ENCODE peak calls at places on chromosome 6, in four cellular contexts. One of them, this sample, is unnamed.
A peak's percentile ranks its signal among the peaks of the same experiment; 100 is the strongest.

GRCh38 chr6:18142591-18142861 is 12.4 kb downstream of the TPMT start:
- DNase-seq in foreskin fibroblast: no peak
- DNase-seq in stimulated activated CD8-positive, alpha-beta memory T cell treated with anti-CD3 and anti-CD28 coated beads, Interleukin-2, amount 100 ng/mL, for 1 hour: no peak
- DNase-seq in T-helper 1 cell: no peak
- DNase-seq in this sample: no peak

GRCh38 chr6:41940759-41941279 is 789 bp downstream of the CCND3 start:
- DNase-seq in stimulated activated CD8-positive, alpha-beta memory T cell treated with anti-CD3 and anti-CD28 coated beads, Interleukin-2, amount 100 ng/mL, for 1 hour: no peak
- DNase-seq in T-helper 1 cell: no peak
- DNase-seq in foreskin fibroblast: peak; percentile 71
- DNase-seq in this sample: no peak

GRCh38 chr6:57207141-57207540 is 15.0 kb downstream of the RAB23 start:
- DNase-seq in foreskin fibroblast: peak; percentile 64
- DNase-seq in stimulated activated CD8-positive, alpha-beta memory T cell treated with anti-CD3 and anti-CD28 coated beads, Interleukin-2, amount 100 ng/mL, for 1 hour: no peak
- DNase-seq in T-helper 1 cell: no peak
- DNase-seq in this sample: no peak

GRCh38 chr6:127762284-127762683 is 138.6 kb downstream of the THEMIS start:
- DNase-seq in T-helper 1 cell: no peak
- DNase-seq in foreskin fibroblast: no peak
- DNase-seq in stimulated activated CD8-positive, alpha-beta memory T cell treated with anti-CD3 and anti-CD28 coated beads, Interleukin-2, amount 100 ng/mL, for 1 hour: no peak
- DNase-seq in this sample: no peak

GRCh38 chr6:84522135-84522535 is 242.3 kb downstream of the TBX18 start:
- DNase-seq in T-helper 1 cell: no peak
- DNase-seq in stimulated activated CD8-positive, alpha-beta memory T cell treated with anti-CD3 and anti-CD28 coated beads, Interleukin-2, amount 100 ng/mL, for 1 hour: no peak
- DNase-seq in foreskin fibroblast: peak; percentile 95
- DNase-seq in this sample: peak; percentile 83

GRCh38 chr6:110053395-110054240 is 75.5 kb downstream of the GPR6 start:
- DNase-seq in T-helper 1 cell: peak; percentile 4
- DNase-seq in foreskin fibroblast: peak; percentile 79
- DNase-seq in stimulated activated CD8-positive, alpha-beta memory T cell treated with anti-CD3 and anti-CD28 coated beads, Interleukin-2, amount 100 ng/mL, for 1 hour: no peak
- DNase-seq in this sample: peak; percentile 55

GRCh38 chr6:138197570-138197969 is 20.7 kb downstream of the PBOV1 start:
- DNase-seq in foreskin fibroblast: no peak
- DNase-seq in T-helper 1 cell: no peak
- DNase-seq in stimulated activated CD8-positive, alpha-beta memory T cell treated with anti-CD3 and anti-CD28 coated beads, Interleukin-2, amount 100 ng/mL, for 1 hour: no peak
- DNase-seq in this sample: no peak

GRCh38 chr6:144749263-144749662 is 464.1 kb downstream of the UTRN start:
- DNase-seq in foreskin fibroblast: no peak
- DNase-seq in T-helper 1 cell: no peak
- DNase-seq in stimulated activated CD8-positive, alpha-beta memory T cell treated with anti-CD3 and anti-CD28 coated beads, Interleukin-2, amount 100 ng/mL, for 1 hour: no peak
- DNase-seq in this sample: no peak

GRCh38 chr6:146819596-146820320 is 221.0 kb downstream of the ADGB start:
- DNase-seq in T-helper 1 cell: no peak
- DNase-seq in foreskin fibroblast: no peak
- DNase-seq in stimulated activated CD8-positive, alpha-beta memory T cell treated with anti-CD3 and anti-CD28 coated beads, Interleukin-2, amount 100 ng/mL, for 1 hour: no peak
- DNase-seq in this sample: no peak

GRCh38 chr6:32046450-32047083 is 8.4 kb downstream of the CYP21A2 start:
- DNase-seq in stimulated activated CD8-positive, alpha-beta memory T cell treated with anti-CD3 and anti-CD28 coated beads, Interleukin-2, amount 100 ng/mL, for 1 hour: no peak
- DNase-seq in T-helper 1 cell: no peak
- DNase-seq in foreskin fibroblast: peak; percentile 21
- DNase-seq in this sample: no peak

GRCh38 chr6:154951400-154952200 is 43.5 kb upstream of the TIAM2 start:
- DNase-seq in T-helper 1 cell: peak; percentile 44
- DNase-seq in foreskin fibroblast: no peak
- DNase-seq in stimulated activated CD8-positive, alpha-beta memory T cell treated with anti-CD3 and anti-CD28 coated beads, Interleukin-2, amount 100 ng/mL, for 1 hour: no peak
- DNase-seq in this sample: no peak

GRCh38 chr6:21281366-21281765 is 312.2 kb upstream of the SOX4 start:
- DNase-seq in T-helper 1 cell: no peak
- DNase-seq in foreskin fibroblast: no peak
- DNase-seq in stimulated activated CD8-positive, alpha-beta memory T cell treated with anti-CD3 and anti-CD28 coated beads, Interleukin-2, amount 100 ng/mL, for 1 hour: no peak
- DNase-seq in this sample: no peak

GRCh38 chr6:121971886-121972285 is 427.6 kb upstream of the HSF2 start:
- DNase-seq in stimulated activated CD8-positive, alpha-beta memory T cell treated with anti-CD3 and anti-CD28 coated beads, Interleukin-2, amount 100 ng/mL, for 1 hour: no peak
- DNase-seq in foreskin fibroblast: no peak
- DNase-seq in T-helper 1 cell: no peak
- DNase-seq in this sample: no peak

GRCh38 chr6:138443979-138444378 is 40.0 kb downstream of the HEBP2 start:
- DNase-seq in foreskin fibroblast: no peak
- DNase-seq in T-helper 1 cell: no peak
- DNase-seq in stimulated activated CD8-positive, alpha-beta memory T cell treated with anti-CD3 and anti-CD28 coated beads, Interleukin-2, amount 100 ng/mL, for 1 hour: no peak
- DNase-seq in this sample: no peak

GRCh38 chr6:74091133-74091793 is 395.3 kb downstream of the CD109 start:
- DNase-seq in T-helper 1 cell: peak; percentile 13
- DNase-seq in stimulated activated CD8-positive, alpha-beta memory T cell treated with anti-CD3 and anti-CD28 coated beads, Interleukin-2, amount 100 ng/mL, for 1 hour: no peak
- DNase-seq in foreskin fibroblast: peak; percentile 65
- DNase-seq in this sample: no peak

GRCh38 chr6:166771701-166772100 is 144.7 kb upstream of the RPS6KA2 start:
- DNase-seq in foreskin fibroblast: no peak
- DNase-seq in T-helper 1 cell: no peak
- DNase-seq in stimulated activated CD8-positive, alpha-beta memory T cell treated with anti-CD3 and anti-CD28 coated beads, Interleukin-2, amount 100 ng/mL, for 1 hour: no peak
- DNase-seq in this sample: no peak

GRCh38 chr6:127515234-127515793 is 3.8 kb downstream of the MTCL3 start:
- DNase-seq in foreskin fibroblast: peak; percentile 68
- DNase-seq in T-helper 1 cell: no peak
- DNase-seq in stimulated activated CD8-positive, alpha-beta memory T cell treated with anti-CD3 and anti-CD28 coated beads, Interleukin-2, amount 100 ng/mL, for 1 hour: no peak
- DNase-seq in this sample: no peak

GRCh38 chr6:3882865-3883264 is 33.7 kb downstream of the FAM50B start:
- DNase-seq in T-helper 1 cell: no peak
- DNase-seq in stimulated activated CD8-positive, alpha-beta memory T cell treated with anti-CD3 and anti-CD28 coated beads, Interleukin-2, amount 100 ng/mL, for 1 hour: no peak
- DNase-seq in foreskin fibroblast: peak; percentile 94
- DNase-seq in this sample: peak; percentile 97

GRCh38 chr6:95741001-95741400 is 163.7 kb downstream of the MANEA start:
- DNase-seq in T-helper 1 cell: no peak
- DNase-seq in foreskin fibroblast: no peak
- DNase-seq in stimulated activated CD8-positive, alpha-beta memory T cell treated with anti-CD3 and anti-CD28 coated beads, Interleukin-2, amount 100 ng/mL, for 1 hour: no peak
- DNase-seq in this sample: no peak

GRCh38 chr6:113909224-113909856 is 52.2 kb downstream of the MARCKS start:
- DNase-seq in foreskin fibroblast: peak; percentile 81
- DNase-seq in stimulated activated CD8-positive, alpha-beta memory T cell treated with anti-CD3 and anti-CD28 coated beads, Interleukin-2, amount 100 ng/mL, for 1 hour: no peak
- DNase-seq in T-helper 1 cell: peak; percentile 18
- DNase-seq in this sample: peak; percentile 41

GRCh38 chr6:136525586-136526195 is 24.5 kb downstream of the MAP7 start:
- DNase-seq in foreskin fibroblast: peak; percentile 9
- DNase-seq in stimulated activated CD8-positive, alpha-beta memory T cell treated with anti-CD3 and anti-CD28 coated beads, Interleukin-2, amount 100 ng/mL, for 1 hour: no peak
- DNase-seq in T-helper 1 cell: no peak
- DNase-seq in this sample: no peak

GRCh38 chr6:42942444-42942843 is 13.2 kb downstream of the CNPY3 start:
- DNase-seq in stimulated activated CD8-positive, alpha-beta memory T cell treated with anti-CD3 and anti-CD28 coated beads, Interleukin-2, amount 100 ng/mL, for 1 hour: no peak
- DNase-seq in foreskin fibroblast: no peak
- DNase-seq in T-helper 1 cell: no peak
- DNase-seq in this sample: no peak

GRCh38 chr6:161211380-161212035 is 62.4 kb downstream of the AGPAT4 start:
- DNase-seq in foreskin fibroblast: no peak
- DNase-seq in stimulated activated CD8-positive, alpha-beta memory T cell treated with anti-CD3 and anti-CD28 coated beads, Interleukin-2, amount 100 ng/mL, for 1 hour: no peak
- DNase-seq in T-helper 1 cell: no peak
- DNase-seq in this sample: no peak

GRCh38 chr6:166087848-166088247 is 79.8 kb downstream of the TBXT start:
- DNase-seq in foreskin fibroblast: no peak
- DNase-seq in stimulated activated CD8-positive, alpha-beta memory T cell treated with anti-CD3 and anti-CD28 coated beads, Interleukin-2, amount 100 ng/mL, for 1 hour: no peak
- DNase-seq in T-helper 1 cell: no peak
- DNase-seq in this sample: no peak

GRCh38 chr6:144690109-144690508 is 405.0 kb downstream of the UTRN start:
- DNase-seq in stimulated activated CD8-positive, alpha-beta memory T cell treated with anti-CD3 and anti-CD28 coated beads, Interleukin-2, amount 100 ng/mL, for 1 hour: no peak
- DNase-seq in T-helper 1 cell: no peak
- DNase-seq in foreskin fibroblast: no peak
- DNase-seq in this sample: no peak

GRCh38 chr6:80163754-80164187 is 57.3 kb downstream of the BCKDHB start:
- DNase-seq in T-helper 1 cell: peak; percentile 69
- DNase-seq in stimulated activated CD8-positive, alpha-beta memory T cell treated with anti-CD3 and anti-CD28 coated beads, Interleukin-2, amount 100 ng/mL, for 1 hour: no peak
- DNase-seq in foreskin fibroblast: peak; percentile 88
- DNase-seq in this sample: peak; percentile 69

GRCh38 chr6:170157567-170158218 is 133.2 kb downstream of the DLL1 start:
- DNase-seq in foreskin fibroblast: no peak
- DNase-seq in stimulated activated CD8-positive, alpha-beta memory T cell treated with anti-CD3 and anti-CD28 coated beads, Interleukin-2, amount 100 ng/mL, for 1 hour: no peak
- DNase-seq in T-helper 1 cell: no peak
- DNase-seq in this sample: no peak

GRCh38 chr6:11050735-11051134 is 6.6 kb upstream of the ELOVL2 start:
- DNase-seq in foreskin fibroblast: no peak
- DNase-seq in T-helper 1 cell: no peak
- DNase-seq in stimulated activated CD8-positive, alpha-beta memory T cell treated with anti-CD3 and anti-CD28 coated beads, Interleukin-2, amount 100 ng/mL, for 1 hour: no peak
- DNase-seq in this sample: no peak

GRCh38 chr6:31321820-31322219 is 35.2 kb downstream of the HLA-B start:
- DNase-seq in T-helper 1 cell: no peak
- DNase-seq in stimulated activated CD8-positive, alpha-beta memory T cell treated with anti-CD3 and anti-CD28 coated beads, Interleukin-2, amount 100 ng/mL, for 1 hour: no peak
- DNase-seq in foreskin fibroblast: no peak
- DNase-seq in this sample: no peak

GRCh38 chr6:53250761-53251672 is 97.7 kb downstream of the ELOVL5 start:
- DNase-seq in foreskin fibroblast: peak; percentile 75
- DNase-seq in stimulated activated CD8-positive, alpha-beta memory T cell treated with anti-CD3 and anti-CD28 coated beads, Interleukin-2, amount 100 ng/mL, for 1 hour: no peak
- DNase-seq in T-helper 1 cell: no peak
- DNase-seq in this sample: peak; percentile 70

GRCh38 chr6:24646771-24647170 is 780 bp upstream of the KIAA0319 start:
- DNase-seq in foreskin fibroblast: peak; percentile 16
- DNase-seq in T-helper 1 cell: no peak
- DNase-seq in stimulated activated CD8-positive, alpha-beta memory T cell treated with anti-CD3 and anti-CD28 coated beads, Interleukin-2, amount 100 ng/mL, for 1 hour: no peak
- DNase-seq in this sample: no peak

GRCh38 chr6:106772270-106773142 is 143.1 kb downstream of the QRSL1 start:
- DNase-seq in T-helper 1 cell: no peak
- DNase-seq in stimulated activated CD8-positive, alpha-beta memory T cell treated with anti-CD3 and anti-CD28 coated beads, Interleukin-2, amount 100 ng/mL, for 1 hour: no peak
- DNase-seq in foreskin fibroblast: no peak
- DNase-seq in this sample: no peak

GRCh38 chr6:155523821-155524238 is 68.2 kb upstream of the NOX3 start:
- DNase-seq in foreskin fibroblast: no peak
- DNase-seq in stimulated activated CD8-positive, alpha-beta memory T cell treated with anti-CD3 and anti-CD28 coated beads, Interleukin-2, amount 100 ng/mL, for 1 hour: no peak
- DNase-seq in T-helper 1 cell: no peak
- DNase-seq in this sample: no peak

GRCh38 chr6:52049252-52050050 is 38.0 kb downstream of the PKHD1 start:
- DNase-seq in stimulated activated CD8-positive, alpha-beta memory T cell treated with anti-CD3 and anti-CD28 coated beads, Interleukin-2, amount 100 ng/mL, for 1 hour: no peak
- DNase-seq in foreskin fibroblast: peak; percentile 45
- DNase-seq in T-helper 1 cell: peak; percentile 15
- DNase-seq in this sample: peak; percentile 21

GRCh38 chr6:90656325-90656724 is 69.5 kb upstream of the MAP3K7 start:
- DNase-seq in foreskin fibroblast: no peak
- DNase-seq in stimulated activated CD8-positive, alpha-beta memory T cell treated with anti-CD3 and anti-CD28 coated beads, Interleukin-2, amount 100 ng/mL, for 1 hour: no peak
- DNase-seq in T-helper 1 cell: no peak
- DNase-seq in this sample: no peak

This sample was measured in stromal cell of bone marrow.